ENCODE peak calls at places on chromosomes 1 and 21, in five cellular contexts. A is colonic mucosa; U is fibroblast of lung; V is CD8-positive, alpha-beta T cell; D is GM23248. N is an unnamed sample.
A peak's percentile ranks its signal among the peaks of the same experiment; 100 is the strongest.

GRCh38 chr21:41611966-41612606 is 104.1 kb upstream of the TMPRSS2 start:
- DNase-seq in A (peak; percentile 78), U (no peak), V (no peak), D (peak; percentile 43), N (peak; percentile 47)

GRCh38 chr1:93874025-93874651 is 4.9 kb downstream of the DNTTIP2 start:
- DNase-seq in A (no peak), U (peak; percentile 55), V (no peak), D (peak; percentile 63), N (peak; percentile 13)

GRCh38 chr1:43276673-43277072 is 6.9 kb downstream of the TMEM125 start:
- DNase-seq in A (no peak), U (no peak), V (no peak), D (no peak), N (no peak)

GRCh38 chr1:14994841-14995437 is 158.6 kb upstream of the TMEM51 start:
- DNase-seq in A (no peak), U (no peak), V (no peak), D (no peak), N (no peak)

GRCh38 chr1:30081379-30082102 is 641.8 kb downstream of the MATN1 start:
- DNase-seq in A (no peak), U (no peak), V (no peak), D (no peak), N (no peak)

GRCh38 chr1:189859385-189859977 is 618.2 kb downstream of the BRINP3 start:
- DNase-seq in A (peak; percentile 21), U (no peak), V (peak; percentile 10), D (no peak), N (peak; percentile 22)

GRCh38 chr1:19535214-19535613 is 49.9 kb upstream of the CAPZB start:
- DNase-seq in A (no peak), U (no peak), V (no peak), D (no peak), N (no peak)

GRCh38 chr1:180912801-180913616 is at the start of gene KIAA1614:
- DNase-seq in A (no peak), U (peak; percentile 60), V (no peak), D (peak; percentile 81), N (no peak)

GRCh38 chr1:27233677-27234053 is 767 bp upstream of the WDTC1 start:
- DNase-seq in A (no peak), U (no peak), V (no peak), D (no peak), N (no peak)

GRCh38 chr21:35234725-35235124 is 185.6 kb upstream of the RUNX1 start:
- DNase-seq in A (no peak), U (no peak), V (no peak), D (no peak), N (no peak)

GRCh38 chr1:216183007-216183406 is 240.2 kb downstream of the USH2A start:
- DNase-seq in A (no peak), U (peak; percentile 33), V (no peak), D (peak; percentile 25), N (no peak)

GRCh38 chr1:9753121-9753531 is 70.6 kb downstream of the CLSTN1 start:
- DNase-seq in A (no peak), U (peak; percentile 77), V (no peak), D (peak; percentile 96), N (no peak)

GRCh38 chr1:207910678-207911354 is at the start of gene CD34:
- DNase-seq in A (no peak), U (no peak), V (no peak), D (peak; percentile 66), N (no peak)

GRCh38 chr1:218377143-218377660 is 32.1 kb downstream of the TGFB2 start:
- DNase-seq in A (no peak), U (peak; percentile 98), V (peak; percentile 48), D (peak; percentile 93), N (peak; percentile 91)

GRCh38 chr1:92495392-92496066 is 8.8 kb upstream of the GFI1 start:
- DNase-seq in A (no peak), U (no peak), V (no peak), D (no peak), N (no peak)

GRCh38 chr1:210144736-210145135 is 87.9 kb upstream of the SERTAD4 start:
- DNase-seq in A (no peak), U (no peak), V (no peak), D (peak; percentile 54), N (no peak)

GRCh38 chr1:17195731-17196130 is 9.2 kb upstream of the PADI1 start:
- DNase-seq in A (no peak), U (no peak), V (no peak), D (no peak), N (no peak)

GRCh38 chr1:244757091-244757939 is 78.1 kb upstream of the COX20 start:
- DNase-seq in A (no peak), U (peak; percentile 67), V (no peak), D (peak; percentile 69), N (no peak)

GRCh38 chr1:170734412-170735175 is 70.7 kb downstream of the PRRX1 start:
- DNase-seq in A (no peak), U (peak; percentile 46), V (no peak), D (peak; percentile 64), N (no peak)

GRCh38 chr1:181587870-181588438 is 104.6 kb downstream of the CACNA1E start:
- DNase-seq in A (no peak), U (no peak), V (no peak), D (peak; percentile 7), N (no peak)

GRCh38 chr1:184113251-184113650 is 61.7 kb downstream of the TSEN15 start:
- DNase-seq in A (no peak), U (no peak), V (no peak), D (no peak), N (no peak)

GRCh38 chr1:200342511-200343400 is 67.1 kb downstream of the ZNF281 start:
- DNase-seq in A (no peak), U (peak; percentile 79), V (no peak), D (peak; percentile 79), N (no peak)

GRCh38 chr1:222749927-222750326 is 12.9 kb downstream of the FAM177B start:
- DNase-seq in A (no peak), U (no peak), V (no peak), D (no peak), N (no peak)

GRCh38 chr1:54926955-54927354 is 40.0 kb upstream of the DHCR24 start:
- DNase-seq in A (no peak), U (peak; percentile 1), V (no peak), D (peak; percentile 42), N (no peak)

GRCh38 chr1:22171951-22172715 is 29.2 kb upstream of the WNT4 start:
- DNase-seq in A (no peak), U (no peak), V (no peak), D (no peak), N (no peak)

GRCh38 chr1:56301791-56302190 is 277.6 kb downstream of the PLPP3 start:
- DNase-seq in A (no peak), U (peak; percentile 87), V (no peak), D (peak; percentile 67), N (no peak)

GRCh38 chr1:236394905-236395779 is 1.1 kb downstream of the EDARADD start:
- DNase-seq in A (peak; percentile 24), U (peak; percentile 9), V (peak; percentile 55), D (peak; percentile 45), N (no peak)

GRCh38 chr1:232108598-232108997 is 482.0 kb downstream of the DISC1 start:
- DNase-seq in A (no peak), U (no peak), V (no peak), D (peak; percentile 8), N (no peak)
- H3K4me1 ChIP-seq in A (no peaks in the 10 kb centered on the region), U (no peaks in the 10 kb centered on the region), V (no peaks in the 10 kb centered on the region), D (no peaks in the 10 kb centered on the region), N (no peaks in the 10 kb centered on the region)

GRCh38 chr1:179124866-179125265 is 43.0 kb downstream of the TOR3A start:
- DNase-seq in A (no peak), U (peak; percentile 40), V (no peak), D (peak; percentile 90), N (no peak)

GRCh38 chr1:179129702-179130473 is 48.0 kb downstream of the TOR3A start:
- DNase-seq in A (no peak), U (peak; percentile 45), V (no peak), D (peak; percentile 66), N (no peak)

GRCh38 chr1:179128520-179128919 is 46.6 kb downstream of the TOR3A start:
- DNase-seq in A (no peak), U (no peak), V (no peak), D (no peak), N (no peak)

GRCh38 chr1:179127163-179127895 is 45.5 kb downstream of the TOR3A start:
- DNase-seq in A (no peak), U (peak; percentile 39), V (no peak), D (peak; percentile 67), N (no peak)

DNA sequence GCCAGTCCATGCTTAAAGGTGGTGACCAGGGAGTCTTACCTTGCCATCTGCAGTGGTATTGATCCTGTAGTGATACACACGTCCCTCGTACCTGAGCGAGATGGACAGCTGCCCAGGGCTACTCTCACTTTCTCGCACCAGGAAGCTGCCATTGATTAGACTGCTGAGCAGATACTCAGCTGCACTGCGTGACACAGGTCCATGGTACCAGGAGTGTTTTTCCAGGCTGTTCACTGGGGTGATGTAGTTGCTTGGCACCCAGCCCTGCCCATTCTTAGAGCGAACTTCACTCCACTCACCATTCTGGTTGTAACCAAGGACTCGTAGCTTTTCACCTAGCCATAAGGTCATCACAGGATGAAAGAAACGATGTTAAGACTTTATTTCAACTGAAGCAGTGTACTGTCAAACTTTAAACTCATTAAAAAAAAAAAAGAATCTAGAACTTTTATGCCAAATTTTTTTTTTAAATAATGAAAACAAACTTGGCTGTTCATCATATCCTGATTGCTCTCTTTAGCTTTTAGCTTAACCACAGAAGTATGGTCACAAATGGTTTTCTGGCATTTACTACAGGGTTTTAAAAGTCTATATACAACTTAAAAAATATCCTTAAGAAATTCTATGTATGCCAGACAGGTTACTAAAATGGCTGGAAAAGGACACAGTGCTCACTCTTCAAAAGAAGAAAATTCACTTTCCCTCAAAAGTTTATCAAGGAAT is 44.6 kb downstream of the TOR3A start:
- DNase-seq in A (no peak), U (no peak), V (no peak), D (no peak), N (no peak)
- H3K4me1 ChIP-seq in A (no peaks in the 10 kb centered on the region), U (peaks cover 9% of the 10 kb centered on the region), V (peaks cover 17% of the 10 kb centered on the region), D (peaks cover 76% of the 10 kb centered on the region), N (peaks cover 20% of the 10 kb centered on the region)

DNA sequence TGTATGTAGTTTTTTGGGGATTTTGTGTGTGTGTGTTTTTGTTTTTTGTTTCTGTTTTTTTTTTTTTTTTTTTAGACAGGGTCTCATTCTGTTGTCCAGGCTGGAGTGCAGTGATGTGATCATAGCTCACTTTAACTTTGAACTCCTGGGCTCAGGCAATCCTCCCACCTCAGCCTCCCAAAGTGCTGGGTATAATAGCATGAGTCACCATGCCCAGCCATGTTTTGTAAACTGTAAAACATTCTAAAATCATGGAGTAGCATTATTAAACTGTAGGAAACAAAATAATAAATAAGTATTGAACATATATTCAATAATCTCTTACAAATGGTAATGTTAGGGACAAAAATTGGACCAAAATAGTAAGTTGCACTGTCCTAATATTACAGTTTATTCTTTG is 124.0 kb downstream of the FAF1 start:
- DNase-seq in A (no peak), U (no peak), V (no peak), D (no peak), N (no peak)
- H3K4me1 ChIP-seq in A (no peaks in the 10 kb centered on the region), U (no peaks in the 10 kb centered on the region), V (no peaks in the 10 kb centered on the region), D (no peaks in the 10 kb centered on the region), N (no peaks in the 10 kb centered on the region)

GRCh38 chr1:23575226-23575810 is 16.0 kb upstream of the ID3 start:
- DNase-seq in A (no peak), U (no peak), V (no peak), D (no peak), N (no peak)

GRCh38 chr1:23577056-23577985 is 18.0 kb upstream of the ID3 start:
- DNase-seq in A (no peak), U (peak; percentile 75), V (no peak), D (peak; percentile 92), N (no peak)

GRCh38 chr1:23573574-23574182 is 14.4 kb upstream of the ID3 start:
- DNase-seq in A (no peak), U (no peak), V (no peak), D (no peak), N (no peak)

GRCh38 chr1:23576338-23577055 is 17.2 kb upstream of the ID3 start:
- DNase-seq in A (no peak), U (no peak), V (no peak), D (peak; percentile 47), N (no peak)

GRCh38 chr1:23574265-23574754 is 15.0 kb upstream of the ID3 start:
- DNase-seq in A (no peak), U (no peak), V (no peak), D (no peak), N (no peak)
- H3K4me1 ChIP-seq in A (no peaks in the 10 kb centered on the region), U (peaks cover 23% of the 10 kb centered on the region), V (peaks cover 53% of the 10 kb centered on the region), D (peaks cover 37% of the 10 kb centered on the region), N (peaks cover 17% of the 10 kb centered on the region)

N was measured in Panc1.